ENCODE peak calls at places on chromosomes 6 and 20, in four cellular contexts. C is GM12878, I is H1, J is K562. S is an unnamed sample.
A peak's percentile ranks its signal among the peaks of the same experiment; 100 is the strongest.

GRCh38 chr6:14786455-14786854 is 459.4 kb upstream of the JARID2 start:
- DNase-seq in C (no peak), I (no peak), J (no peak), S (no peak)

GRCh38 chr6:44701637-44702101 is 314.2 kb downstream of the CDC5L start:
- DNase-seq in C (no peak), I (peak; percentile 19), J (no peak), S (no peak)

GRCh38 chr6:169339025-169339424 is 85.4 kb upstream of the THBS2 start:
- DNase-seq in C (no peak), I (no peak), J (no peak), S (no peak)

GRCh38 chr20:37347347-37347823 is 1.4 kb downstream of the SRC start:
- DNase-seq in C (no peak), I (no peak), J (no peak), S (no peak)

GRCh38 chr6:454148-454991 is 62.8 kb downstream of the IRF4 start:
- DNase-seq in C (no peak), I (no peak), J (no peak), S (no peak)

GRCh38 chr6:155247618-155248017 is 16.2 kb upstream of the CLDN20 start:
- DNase-seq in C (no peak), I (no peak), J (no peak), S (no peak)

GRCh38 chr6:33886673-33887144 is 82.9 kb upstream of the MLN start:
- DNase-seq in C (no peak), I (no peak), J (no peak), S (no peak)

GRCh38 chr6:80638222-80639055 is 532.0 kb downstream of the BCKDHB start:
- DNase-seq in C (peak; percentile 2), I (peak; percentile 23), J (no peak), S (peak; percentile 81)

GRCh38 chr20:33689973-33690372 is 3.8 kb upstream of the E2F1 start:
- DNase-seq in C (no peak), I (no peak), J (peak; percentile 57), S (no peak)

GRCh38 chr6:151034825-151035781 is 169.6 kb downstream of the MTHFD1L start:
- DNase-seq in C (no peak), I (no peak), J (no peak), S (no peak)

GRCh38 chr6:118905084-118905483 is 11.1 kb downstream of the ASF1A start:
- DNase-seq in C (no peak), I (no peak), J (no peak), S (no peak)

GRCh38 chr20:3696200-3696599 is 14.4 kb upstream of the ADAM33 start:
- DNase-seq in C (no peak), I (no peak), J (peak; percentile 33), S (no peak)

GRCh38 chr6:151370509-151371078 is 20.8 kb downstream of the ZBTB2 start:
- DNase-seq in C (no peak), I (no peak), J (no peak), S (no peak)

GRCh38 chr6:83068628-83069027 is 1.2 kb downstream of the DOP1A start:
- DNase-seq in C (no peak), I (no peak), J (no peak), S (no peak)

GRCh38 chr6:1792989-1793388 is 183.3 kb downstream of the FOXC1 start:
- DNase-seq in C (no peak), I (no peak), J (no peak), S (peak; percentile 26)

GRCh38 chr20:1891263-1892121 is 3.7 kb upstream of the SIRPA start:
- DNase-seq in C (no peak), I (no peak), J (no peak), S (no peak)

GRCh38 chr20:44810061-44810390 is 320 bp downstream of the RIMS4 start:
- DNase-seq in C (no peak), I (no peak), J (no peak), S (no peak)

GRCh38 chr6:169970306-169970988 is 219.0 kb downstream of the ERMARD start:
- DNase-seq in C (no peak), I (no peak), J (no peak), S (no peak)

DNA sequence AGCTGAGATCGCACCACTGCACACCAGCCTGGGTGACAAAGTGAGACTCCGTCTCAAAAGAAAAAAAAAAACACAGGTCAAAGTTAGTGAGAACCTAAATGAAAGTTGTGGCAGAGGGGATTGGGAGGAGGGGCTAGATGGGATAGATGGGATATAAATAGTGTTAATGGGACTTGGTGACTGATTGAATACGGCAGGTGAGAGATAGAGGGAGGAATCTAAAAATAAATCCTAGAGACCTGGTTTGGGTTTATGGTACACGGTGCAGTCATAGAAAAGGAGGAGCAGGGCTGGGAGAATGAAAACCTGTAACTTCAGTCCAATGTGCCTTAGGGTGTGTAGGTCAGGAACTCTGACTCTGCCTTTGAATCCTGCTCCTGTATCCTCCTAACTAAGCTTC is 25.0 kb upstream of the DEK start:
- DNase-seq in C (no peak), I (no peak), J (no peak), S (no peak)
- TF ChIP-seq ZNF274 in C (no peak), I (no peak), J (no peak), S (no peak)

GRCh38 chr6:56144538-56145324 is 102.6 kb downstream of the COL21A1 start:
- DNase-seq in C (no peak), I (no peak), J (no peak), S (no peak)
- TF ChIP-seq RAD21 in C (no peak), I (no peak), J (no peak), S (no peak)

GRCh38 chr20:35303382-35303734 is 11.1 kb upstream of the FAM83C start:
- DNase-seq in C (no peak), I (no peak), J (no peak), S (no peak)
- TF ChIP-seq ZNF274 in C (no peak), I (no peak), J (no peak), S (no peak)

GRCh38 chr20:23211164-23211563 is 125.0 kb upstream of the CD93 start:
- DNase-seq in C (no peak), I (no peak), J (no peak), S (no peak)

GRCh38 chr20:23215596-23215995 is 129.5 kb upstream of the CD93 start:
- DNase-seq in C (no peak), I (no peak), J (no peak), S (no peak)

GRCh38 chr20:23212011-23212410 is 125.9 kb upstream of the CD93 start:
- DNase-seq in C (no peak), I (no peak), J (no peak), S (no peak)

GRCh38 chr20:23214903-23215302 is 128.8 kb upstream of the CD93 start:
- DNase-seq in C (no peak), I (no peak), J (no peak), S (no peak)

DNA sequence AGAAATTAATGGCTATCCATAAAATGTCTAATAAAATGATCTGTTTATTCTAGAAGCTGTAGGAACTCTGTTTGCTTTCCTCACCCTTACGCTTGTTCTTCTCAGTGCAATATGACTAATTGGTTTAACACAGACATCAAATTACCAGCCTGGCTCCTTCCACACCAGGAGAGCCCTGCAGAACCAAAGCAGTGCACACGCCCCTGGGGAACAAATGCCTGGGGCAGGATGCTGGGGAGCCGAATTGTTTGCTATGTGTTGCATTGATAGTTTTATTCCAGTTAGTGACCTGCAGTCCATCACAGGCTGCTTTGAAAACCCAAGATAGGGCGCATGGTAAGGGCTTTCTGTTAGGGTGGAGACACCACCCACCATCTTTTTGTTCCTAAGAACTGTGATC is 126.4 kb upstream of the CD93 start:
- DNase-seq in C (no peak), I (no peak), J (no peak), S (no peak)
- TF ChIP-seq RAD21 in C (no peak), I (no peak), J (no peak), S (no peak)

DNA sequence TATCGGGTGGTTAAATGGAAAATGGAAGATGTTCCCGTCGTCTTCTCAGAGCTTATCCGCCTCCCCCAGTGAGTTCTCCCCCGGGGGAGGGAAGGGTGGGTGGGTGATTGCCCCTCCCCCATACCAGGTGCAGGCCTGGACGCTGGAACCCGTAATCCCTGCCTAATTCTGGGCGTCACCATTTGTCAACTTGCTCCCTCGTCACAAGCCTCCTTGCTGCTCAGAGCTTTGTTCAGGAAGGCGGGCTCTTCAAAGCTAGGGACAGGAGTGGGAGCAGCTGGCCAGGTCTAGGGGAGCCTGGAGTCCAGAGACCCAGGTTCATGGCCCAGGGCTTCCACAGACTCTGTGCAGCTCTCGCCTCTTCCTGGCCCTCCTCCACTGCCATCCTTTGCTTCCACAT is 25.6 kb downstream of the CDH22 start:
- DNase-seq in C (no peak), I (no peak), J (no peak), S (no peak)
- TF ChIP-seq ZNF274 in C (no peak), I (no peak), J (no peak), S (no peak)